ENCODE peak calls at places on chromosome 4, in seven cellular contexts. One of them, this sample, is unnamed.

GRCh38 chr4:185758807-185759206 is 53.2 kb downstream of the SORBS2 start:
- DNase-seq in H9: no peak
- DNase-seq in H1: no peak
- DNase-seq in IMR-90: no peak
- DNase-seq in mesenchymal stem cell: no peak
- DNase-seq in neuronal stem cell: no peak
- DNase-seq in trophoblast cell: no peak
- DNase-seq in this sample: no peak

GRCh38 chr4:168645933-168646768 is 149.3 kb downstream of the PALLD start:
- DNase-seq in H9: no peak
- DNase-seq in H1: no peak
- DNase-seq in IMR-90: no peak
- DNase-seq in mesenchymal stem cell: no peak
- DNase-seq in neuronal stem cell: no peak
- DNase-seq in trophoblast cell: no peak
- DNase-seq in this sample: peak; percentile 78

GRCh38 chr4:71689822-71690221 is 94.1 kb downstream of the GC start:
- DNase-seq in H9: no peak
- DNase-seq in H1: no peak
- DNase-seq in IMR-90: no peak
- DNase-seq in mesenchymal stem cell: no peak
- DNase-seq in neuronal stem cell: no peak
- DNase-seq in trophoblast cell: peak; percentile 25
- DNase-seq in this sample: peak; percentile 94

GRCh38 chr4:2790583-2791517 is 2.0 kb upstream of the SH3BP2 start:
- DNase-seq in H9: no peak
- DNase-seq in H1: no peak
- DNase-seq in IMR-90: no peak
- DNase-seq in mesenchymal stem cell: no peak
- DNase-seq in neuronal stem cell: no peak
- DNase-seq in trophoblast cell: no peak
- DNase-seq in this sample: peak; percentile 40

GRCh38 chr4:183185018-183185417 is 86.0 kb downstream of the WWC2 start:
- DNase-seq in H9: no peak
- DNase-seq in H1: no peak
- DNase-seq in IMR-90: peak; percentile 62
- DNase-seq in mesenchymal stem cell: peak; percentile 60
- DNase-seq in neuronal stem cell: no peak
- DNase-seq in trophoblast cell: no peak
- DNase-seq in this sample: peak; percentile 44

GRCh38 chr4:3372933-3373465 is 68.8 kb upstream of the HGFAC start:
- DNase-seq in H9: no peak
- DNase-seq in H1: no peak
- DNase-seq in IMR-90: no peak
- DNase-seq in mesenchymal stem cell: no peak
- DNase-seq in neuronal stem cell: no peak
- DNase-seq in trophoblast cell: peak; percentile 22
- DNase-seq in this sample: no peak

GRCh38 chr4:23368081-23368697 is 521.7 kb downstream of the PPARGC1A start:
- DNase-seq in H9: peak; percentile 75
- DNase-seq in H1: peak; percentile 62
- DNase-seq in IMR-90: peak; percentile 1
- DNase-seq in mesenchymal stem cell: peak; percentile 10
- DNase-seq in neuronal stem cell: peak; percentile 48
- DNase-seq in trophoblast cell: peak; percentile 1
- DNase-seq in this sample: peak; percentile 71

GRCh38 chr4:173014113-173014558 is 154.5 kb upstream of the GALNT7 start:
- DNase-seq in H9: peak; percentile 86
- DNase-seq in H1: peak; percentile 74
- DNase-seq in IMR-90: peak; percentile 85
- DNase-seq in mesenchymal stem cell: peak; percentile 74
- DNase-seq in neuronal stem cell: peak; percentile 54
- DNase-seq in trophoblast cell: no peak
- DNase-seq in this sample: peak; percentile 93

GRCh38 chr4:156725257-156725656 is 246.3 kb downstream of the PDGFC start:
- DNase-seq in H9: no peak
- DNase-seq in H1: no peak
- DNase-seq in IMR-90: no peak
- DNase-seq in mesenchymal stem cell: no peak
- DNase-seq in neuronal stem cell: no peak
- DNase-seq in trophoblast cell: no peak
- DNase-seq in this sample: no peak

GRCh38 chr4:140875751-140876389 is 119.7 kb upstream of the TBC1D9 start:
- DNase-seq in H9: no peak
- DNase-seq in H1: no peak
- DNase-seq in IMR-90: no peak
- DNase-seq in mesenchymal stem cell: no peak
- DNase-seq in neuronal stem cell: no peak
- DNase-seq in trophoblast cell: no peak
- DNase-seq in this sample: no peak

GRCh38 chr4:186936496-186937375 is 213.1 kb upstream of the FAT1 start:
- DNase-seq in H9: no peak
- DNase-seq in H1: no peak
- DNase-seq in IMR-90: peak; percentile 88
- DNase-seq in mesenchymal stem cell: peak; percentile 97
- DNase-seq in neuronal stem cell: no peak
- DNase-seq in trophoblast cell: peak; percentile 54
- DNase-seq in this sample: no peak

GRCh38 chr4:153215976-153216375 is 11.7 kb downstream of the TRIM2 start:
- DNase-seq in H9: no peak
- DNase-seq in H1: no peak
- DNase-seq in IMR-90: no peak
- DNase-seq in mesenchymal stem cell: no peak
- DNase-seq in neuronal stem cell: no peak
- DNase-seq in trophoblast cell: no peak
- DNase-seq in this sample: no peak

GRCh38 chr4:70600305-70600704 is 8.2 kb downstream of the AMBN start:
- DNase-seq in H9: no peak
- DNase-seq in H1: no peak
- DNase-seq in IMR-90: no peak
- DNase-seq in mesenchymal stem cell: no peak
- DNase-seq in neuronal stem cell: no peak
- DNase-seq in trophoblast cell: no peak
- DNase-seq in this sample: no peak

GRCh38 chr4:40662962-40663604 is 33.4 kb upstream of the RBM47 start:
- DNase-seq in H9: no peak
- DNase-seq in H1: no peak
- DNase-seq in IMR-90: peak; percentile 89
- DNase-seq in mesenchymal stem cell: peak; percentile 71
- DNase-seq in neuronal stem cell: no peak
- DNase-seq in trophoblast cell: peak; percentile 50
- DNase-seq in this sample: no peak

GRCh38 chr4:20528508-20528907 is 171.8 kb upstream of the PACRGL start:
- DNase-seq in H9: no peak
- DNase-seq in H1: no peak
- DNase-seq in IMR-90: peak; percentile 59
- DNase-seq in mesenchymal stem cell: peak; percentile 76
- DNase-seq in neuronal stem cell: no peak
- DNase-seq in trophoblast cell: no peak
- DNase-seq in this sample: no peak

GRCh38 chr4:1408418-1408817 is 2.2 kb upstream of the NKX1-1 start:
- DNase-seq in H9: peak; percentile 52
- DNase-seq in H1: peak; percentile 52
- DNase-seq in IMR-90: no peak
- DNase-seq in mesenchymal stem cell: no peak
- DNase-seq in neuronal stem cell: no peak
- DNase-seq in trophoblast cell: no peak
- DNase-seq in this sample: no peak

GRCh38 chr4:24574256-24574655 is 10.1 kb downstream of the DHX15 start:
- DNase-seq in H9: no peak
- DNase-seq in H1: no peak
- DNase-seq in IMR-90: no peak
- DNase-seq in mesenchymal stem cell: no peak
- DNase-seq in neuronal stem cell: no peak
- DNase-seq in trophoblast cell: no peak
- DNase-seq in this sample: no peak

GRCh38 chr4:24570172-24570571 is 14.2 kb downstream of the DHX15 start:
- DNase-seq in H9: no peak
- DNase-seq in H1: no peak
- DNase-seq in IMR-90: no peak
- DNase-seq in mesenchymal stem cell: no peak
- DNase-seq in neuronal stem cell: no peak
- DNase-seq in trophoblast cell: no peak
- DNase-seq in this sample: no peak

GRCh38 chr4:24570574-24571236 is 13.6 kb downstream of the DHX15 start:
- DNase-seq in H9: no peak
- DNase-seq in H1: no peak
- DNase-seq in IMR-90: no peak
- DNase-seq in mesenchymal stem cell: no peak
- DNase-seq in neuronal stem cell: no peak
- DNase-seq in trophoblast cell: no peak
- DNase-seq in this sample: no peak

GRCh38 chr4:24576276-24576675 is 8.1 kb downstream of the DHX15 start:
- DNase-seq in H9: no peak
- DNase-seq in H1: no peak
- DNase-seq in IMR-90: no peak
- DNase-seq in mesenchymal stem cell: no peak
- DNase-seq in neuronal stem cell: no peak
- DNase-seq in trophoblast cell: peak; percentile 33
- DNase-seq in this sample: peak; percentile 72

GRCh38 chr4:24573582-24573981 is 10.8 kb downstream of the DHX15 start:
- DNase-seq in H9: no peak
- DNase-seq in H1: no peak
- DNase-seq in IMR-90: no peak
- DNase-seq in mesenchymal stem cell: no peak
- DNase-seq in neuronal stem cell: no peak
- DNase-seq in trophoblast cell: no peak
- DNase-seq in this sample: peak; percentile 40
- H2AK5ac ChIP-seq in H9: no peak overlapping the region
- H2AK5ac ChIP-seq in H1: no peak overlapping the region
- H2AK5ac ChIP-seq in IMR-90: no peak overlapping the region
- H2AK5ac ChIP-seq in mesenchymal stem cell: no peak overlapping the region
- H2AK5ac ChIP-seq in neuronal stem cell: no peak overlapping the region
- H2AK5ac ChIP-seq in trophoblast cell: no peak overlapping the region
- H2AK5ac ChIP-seq in this sample: no peak overlapping the region

GRCh38 chr4:61786226-61786625 is 586.1 kb downstream of the ADGRL3 start:
- DNase-seq in H9: no peak
- DNase-seq in H1: no peak
- DNase-seq in IMR-90: no peak
- DNase-seq in mesenchymal stem cell: no peak
- DNase-seq in neuronal stem cell: no peak
- DNase-seq in trophoblast cell: no peak
- DNase-seq in this sample: no peak

GRCh38 chr4:61783050-61783449 is 582.9 kb downstream of the ADGRL3 start:
- DNase-seq in H9: no peak
- DNase-seq in H1: no peak
- DNase-seq in IMR-90: no peak
- DNase-seq in mesenchymal stem cell: no peak
- DNase-seq in neuronal stem cell: no peak
- DNase-seq in trophoblast cell: no peak
- DNase-seq in this sample: no peak

GRCh38 chr4:61785766-61786165 is 585.6 kb downstream of the ADGRL3 start:
- DNase-seq in H9: no peak
- DNase-seq in H1: no peak
- DNase-seq in IMR-90: no peak
- DNase-seq in mesenchymal stem cell: no peak
- DNase-seq in neuronal stem cell: no peak
- DNase-seq in trophoblast cell: no peak
- DNase-seq in this sample: no peak
- H2BK5ac ChIP-seq in H9: no peak overlapping the region
- H2BK5ac ChIP-seq in H1: no peak overlapping the region
- H2BK5ac ChIP-seq in IMR-90: no peak overlapping the region
- H2BK5ac ChIP-seq in mesenchymal stem cell: no peak overlapping the region
- H2BK5ac ChIP-seq in neuronal stem cell: no peak overlapping the region
- H2BK5ac ChIP-seq in trophoblast cell: no peak overlapping the region
- H2BK5ac ChIP-seq in this sample: no peak overlapping the region

DNA sequence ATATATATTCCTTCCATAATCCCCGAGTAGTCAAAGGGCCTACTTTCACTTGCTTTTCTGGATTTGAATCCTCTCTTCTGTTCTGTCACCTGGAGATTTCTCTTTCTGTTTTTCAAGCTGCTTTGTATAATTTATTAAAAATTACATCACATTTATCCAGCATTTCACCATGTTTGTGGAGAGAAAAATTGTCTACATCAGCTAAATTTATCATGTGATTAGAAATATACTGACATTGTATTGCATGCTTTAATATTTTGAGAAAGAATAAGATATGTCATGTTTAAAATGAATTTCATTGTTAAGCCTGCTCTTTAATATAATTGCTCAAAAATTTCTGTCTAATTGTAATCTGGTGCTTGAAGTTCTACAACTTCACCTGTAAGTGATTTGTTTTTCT is 323.1 kb upstream of the DKK2 start:
- DNase-seq in H9: no peak
- DNase-seq in H1: no peak
- DNase-seq in IMR-90: no peak
- DNase-seq in mesenchymal stem cell: no peak
- DNase-seq in neuronal stem cell: no peak
- DNase-seq in trophoblast cell: no peak
- DNase-seq in this sample: no peak
- H2AK5ac ChIP-seq in H9: no peak overlapping the region
- H2AK5ac ChIP-seq in H1: no peak overlapping the region
- H2AK5ac ChIP-seq in IMR-90: no peak overlapping the region
- H2AK5ac ChIP-seq in mesenchymal stem cell: no peak overlapping the region
- H2AK5ac ChIP-seq in neuronal stem cell: no peak overlapping the region
- H2AK5ac ChIP-seq in trophoblast cell: no peak overlapping the region
- H2AK5ac ChIP-seq in this sample: no peak overlapping the region

DNA sequence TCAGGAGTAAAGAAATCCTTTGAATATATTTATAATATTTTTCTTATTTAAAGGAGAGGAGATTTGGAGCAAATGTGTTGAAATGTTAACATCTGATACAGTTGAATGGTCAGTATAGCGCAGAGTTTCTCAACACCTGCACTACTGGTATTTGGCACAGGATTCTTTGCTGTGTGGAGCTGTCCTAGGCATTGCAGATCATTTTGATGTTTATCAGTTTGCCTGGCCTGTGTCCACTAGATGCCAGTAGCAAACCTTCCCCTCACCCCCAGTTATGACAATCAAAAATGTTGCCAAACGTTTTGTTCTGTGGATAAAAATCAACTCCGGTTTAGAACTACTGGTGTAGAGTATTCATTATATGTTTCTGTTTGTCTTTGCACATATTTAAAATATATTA is 765.3 kb upstream of the SLIT2 start:
- DNase-seq in H9: no peak
- DNase-seq in H1: no peak
- DNase-seq in IMR-90: no peak
- DNase-seq in mesenchymal stem cell: no peak
- DNase-seq in neuronal stem cell: no peak
- DNase-seq in trophoblast cell: no peak
- DNase-seq in this sample: no peak
- H2BK5ac ChIP-seq in H9: no peak overlapping the region
- H2BK5ac ChIP-seq in H1: no peak overlapping the region
- H2BK5ac ChIP-seq in IMR-90: no peak overlapping the region
- H2BK5ac ChIP-seq in mesenchymal stem cell: no peak overlapping the region
- H2BK5ac ChIP-seq in neuronal stem cell: no peak overlapping the region
- H2BK5ac ChIP-seq in trophoblast cell: no peak overlapping the region
- H2BK5ac ChIP-seq in this sample: no peak overlapping the region